ENCODE peak calls at places on chromosomes 6 and 20, in six cellular contexts. K is cardiac fibroblast, F is heart left ventricle, Z is SK-N-MC, Q is stomach, H is esophagus squamous epithelium. M is an unnamed sample.

GRCh38 chr6:27545271-27546046 is 72.6 kb upstream of the ZNF184 start:
- DNase-seq in F (no peak), H (no peak), Z (no peak), Q (no peak), K (peak), M (no peak)

GRCh38 chr20:63660622-63661021 is 2.5 kb downstream of the RTEL1 start:
- DNase-seq in Q (no peak), Z (no peak), K (no peak), H (no peak), F (no peak), M (no peak)

GRCh38 chr6:129893513-129894098 is 32.5 kb upstream of the TMEM244 start:
- DNase-seq in K (peak), H (no peak), Q (no peak), F (no peak), Z (no peak), M (no peak)

GRCh38 chr20:5729348-5729747 is 20.9 kb upstream of the SHLD1 start:
- DNase-seq in H (no peak), Z (no peak), F (no peak), Q (no peak), K (peak), M (no peak)

GRCh38 chr20:48298851-48299484 is 513.7 kb upstream of the SULF2 start:
- DNase-seq in K (peak), Z (peak), Q (no peak), F (peak), H (no peak), M (no peak)

GRCh38 chr6:115899883-115900282 is 160.8 kb downstream of the FRK start:
- DNase-seq in Q (no peak), Z (no peak), F (no peak), H (no peak), K (no peak), M (no peak)

GRCh38 chr20:14148042-14148441 is 152.7 kb downstream of the MACROD2 start:
- DNase-seq in H (no peak), K (no peak), F (no peak), Q (no peak), Z (no peak), M (no peak)

GRCh38 chr6:118100763-118101162 is 193.7 kb downstream of the SLC35F1 start:
- DNase-seq in Q (no peak), Z (no peak), F (no peak), K (no peak), H (no peak), M (no peak)

GRCh38 chr6:42141603-42142117 is 760 bp downstream of the C6orf132 start:
- DNase-seq in H (no peak), Q (peak), Z (no peak), F (no peak), K (no peak), M (no peak)

GRCh38 chr6:26538936-26539615 is 910 bp downstream of the HMGN4 start:
- DNase-seq in H (no peak), Q (no peak), F (no peak), K (peak), Z (no peak), M (no peak)

GRCh38 chr6:106192824-106193223 is 106.7 kb downstream of the PRDM1 start:
- DNase-seq in Q (no peak), Z (no peak), F (no peak), H (no peak), K (peak), M (no peak)

GRCh38 chr6:15340775-15341174 is 94.9 kb downstream of the JARID2 start:
- DNase-seq in Q (no peak), H (no peak), Z (no peak), K (no peak), F (no peak), M (no peak)

GRCh38 chr6:100633096-100633766 is 168.5 kb upstream of the SIM1 start:
- DNase-seq in F (no peak), Z (no peak), Q (no peak), K (peak), H (no peak), M (no peak)

GRCh38 chr6:158737710-158738615 is 81.2 kb downstream of the EZR start:
- DNase-seq in K (peak), H (no peak), Q (no peak), Z (no peak), F (no peak), M (no peak)

GRCh38 chr6:22636450-22636849 is 67.1 kb downstream of the HDGFL1 start:
- DNase-seq in H (no peak), F (no peak), Z (no peak), Q (no peak), K (no peak), M (no peak)

GRCh38 chr6:105068407-105068806 is 111.4 kb downstream of the POPDC3 start:
- DNase-seq in Q (no peak), Z (no peak), K (no peak), H (no peak), F (no peak), M (no peak)

GRCh38 chr6:25017932-25018581 is 82.3 kb upstream of the RIPOR2 start:
- DNase-seq in Z (peak), H (no peak), Q (peak), F (no peak), K (peak), M (peak)

GRCh38 chr6:83974409-83975050 is 59.0 kb upstream of the MRAP2 start:
- DNase-seq in Z (no peak), F (no peak), K (no peak), Q (no peak), H (no peak), M (no peak)

DNA sequence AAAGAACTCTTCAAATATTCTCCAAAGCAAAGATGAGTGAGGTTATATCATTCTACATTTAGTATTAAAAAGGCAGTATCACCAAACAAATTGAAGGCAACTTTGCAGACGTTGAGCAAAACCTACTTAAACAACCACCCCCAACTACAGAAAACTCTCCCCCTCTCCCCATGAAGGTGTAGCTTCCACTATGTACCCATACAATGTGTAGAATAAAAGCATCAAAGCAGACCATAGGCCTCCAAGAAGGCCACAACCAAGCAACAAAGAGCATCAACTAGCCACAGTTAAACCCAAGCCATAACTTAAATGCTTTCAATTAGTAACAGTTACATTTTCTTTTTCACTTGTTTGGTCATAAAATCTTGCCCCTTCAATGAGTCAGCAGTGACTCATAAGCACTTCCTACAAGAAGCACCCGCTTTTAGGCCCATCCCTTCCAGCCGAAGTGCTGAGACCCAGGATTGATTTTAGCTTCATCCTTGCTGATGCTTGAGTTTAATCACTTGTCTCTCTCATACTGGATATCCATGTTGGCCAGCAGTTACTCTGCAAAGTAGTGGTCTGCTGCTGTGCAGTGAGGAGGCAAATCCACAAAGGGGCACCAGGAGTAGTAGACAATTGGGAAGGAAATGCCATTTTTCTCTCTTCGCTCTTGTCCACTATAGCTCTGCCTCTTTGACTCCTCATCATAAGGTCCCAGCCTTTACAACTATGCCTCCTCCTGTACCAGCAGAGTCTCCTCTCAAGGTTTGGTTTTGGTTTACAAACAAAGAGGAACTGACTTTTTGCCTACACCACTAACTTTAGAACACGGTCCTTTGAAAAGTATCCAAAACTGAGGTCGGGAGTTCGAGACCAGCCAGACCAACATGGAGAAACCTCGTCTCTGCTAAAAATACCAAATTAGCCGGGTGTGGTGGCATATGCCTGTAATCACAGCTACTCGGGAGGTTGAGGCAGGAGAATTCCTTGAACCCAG is 8.4 kb upstream of the NUP153 start:
- DNase-seq in Q (no peak), F (no peak), H (no peak), Z (no peak), K (peak), M (no peak)
- H3K4me3 ChIP-seq in Q (no peak), F (no peak), H (no peak), Z (no peak), K (no peak), M (no peak)

GRCh38 chr20:9515761-9516657 is 1.6 kb downstream of the LAMP5 start:
- DNase-seq in K (no peak), Q (no peak), F (peak), H (no peak), Z (no peak), M (peak)
- H3K4me3 ChIP-seq in K (no peak), Q (peak), F (peak), H (peak), Z (no peak), M (no peak)

GRCh38 chr6:298233-299049 is 6.2 kb downstream of the DUSP22 start:
- DNase-seq in Z (no peak), K (no peak), H (no peak), Q (no peak), F (no peak), M (no peak)
- H3K4me3 ChIP-seq in Z (no peak), K (no peak), H (no peak), Q (no peak), F (no peak), M (no peak)

GRCh38 chr6:108669673-108670072 is 109.0 kb downstream of the FOXO3 start:
- DNase-seq in F (no peak), Z (no peak), Q (no peak), K (no peak), H (no peak), M (no peak)

GRCh38 chr6:108673602-108674001 is 112.9 kb downstream of the FOXO3 start:
- DNase-seq in Z (no peak), Q (peak), K (peak), F (no peak), H (no peak), M (no peak)

GRCh38 chr6:108673153-108673552 is 112.4 kb downstream of the FOXO3 start:
- DNase-seq in F (no peak), K (no peak), Z (no peak), H (no peak), Q (no peak), M (no peak)

GRCh38 chr6:108671175-108671574 is 110.5 kb downstream of the FOXO3 start:
- DNase-seq in F (no peak), H (no peak), Z (no peak), Q (no peak), K (no peak), M (no peak)

DNA sequence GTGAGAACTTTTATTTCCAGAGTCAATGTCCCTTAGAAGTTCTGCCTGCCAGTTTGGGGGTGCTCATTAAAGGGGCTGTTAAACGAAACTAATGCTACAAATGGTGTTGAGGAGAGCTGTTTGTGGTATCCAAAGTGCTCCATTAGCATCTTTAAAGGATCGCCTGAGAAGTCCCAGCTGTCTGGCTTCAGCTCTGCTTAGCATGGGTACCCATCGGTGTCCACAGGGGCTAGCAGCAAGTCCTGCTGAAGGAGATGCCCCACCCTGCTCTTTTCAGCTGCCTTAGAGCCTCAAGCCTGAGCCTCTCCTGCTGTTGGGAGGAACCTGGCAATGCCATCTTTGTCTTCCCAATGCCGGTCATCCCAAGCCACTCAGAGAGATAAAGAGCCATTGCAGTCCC is 111.1 kb downstream of the FOXO3 start:
- DNase-seq in Z (no peak), Q (no peak), F (no peak), K (no peak), H (no peak), M (no peak)
- H3K4me3 ChIP-seq in Z (no peak), Q (no peak), F (no peak), K (no peak), H (no peak), M (no peak)

DNA sequence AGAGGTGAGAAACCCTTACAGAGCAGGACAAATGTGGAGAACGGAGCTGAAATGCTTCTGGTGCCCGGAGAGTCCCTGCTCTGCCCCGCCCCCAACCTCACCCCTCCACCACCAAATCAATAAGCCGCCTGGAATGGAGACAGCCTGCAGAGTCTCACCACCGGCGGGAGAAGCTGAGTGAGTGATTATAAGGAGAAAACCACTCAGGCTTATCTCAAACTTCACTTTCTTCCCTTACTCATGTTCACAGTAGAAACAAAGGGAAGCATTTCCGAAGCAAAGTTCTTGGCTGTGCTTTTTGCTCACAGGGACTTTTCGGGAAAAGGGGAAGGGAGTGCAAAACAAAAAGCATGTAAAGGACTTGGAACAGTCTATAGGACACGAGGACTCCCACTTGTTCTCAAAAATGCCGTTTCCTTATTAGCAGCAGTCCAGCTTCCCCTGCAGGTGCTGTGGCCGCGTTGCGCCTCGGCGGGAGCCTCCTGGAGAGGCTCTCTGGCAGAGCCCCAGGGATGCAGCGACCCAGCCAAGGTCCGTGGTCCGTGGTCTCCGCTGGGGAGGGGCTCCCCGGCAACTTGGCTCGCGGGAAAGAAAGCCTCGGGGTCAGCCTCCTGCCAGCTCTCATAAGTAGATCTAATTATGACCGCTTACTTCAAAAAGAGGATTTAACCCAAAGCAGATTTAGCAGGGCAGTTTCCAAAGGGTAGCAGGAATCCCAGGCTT is 64.8 kb upstream of the TMEM30A start:
- DNase-seq in Z (no peak), K (peak), F (peak), Q (no peak), H (no peak), M (no peak)
- H3K4me3 ChIP-seq in Z (no peak), K (peak), F (peak), Q (peak), H (peak), M (no peak)

GRCh38 chr6:29965873-29966601 is 23.7 kb downstream of the HLA-A start:
- DNase-seq in H (no peak), K (peak), F (peak), Z (no peak), Q (peak), M (peak)
- H3K4me3 ChIP-seq in H (peak), K (peak), F (peak), Z (peak), Q (peak), M (no peak)